ENCODE peak calls at places on chromosomes 3 and 15, in five cellular contexts. Y, Z, H, T and L are unnamed samples.

GRCh38 chr15:90710436-90710835 is 6.7 kb upstream of the BLM start:
- DNase-seq in T (no peak), Y (no peak), Z (no peak), H (peak), L (no peak)

GRCh38 chr3:190644035-190644434 is 130.2 kb downstream of the IL1RAP start:
- DNase-seq in Y (no peak), T (no peak), Z (no peak), H (no peak), L (no peak)

GRCh38 chr3:181687190-181687589 is 24.5 kb upstream of the SOX2 start:
- DNase-seq in T (no peak), Z (no peak), H (no peak), Y (no peak), L (no peak)

GRCh38 chr3:143565943-143566342 is 282.3 kb downstream of the SLC9A9 start:
- DNase-seq in Z (no peak), H (no peak), Y (no peak), T (no peak), L (no peak)

GRCh38 chr3:58326267-58326932 is 6.3 kb upstream of the PXK start:
- DNase-seq in Z (no peak), Y (no peak), H (no peak), T (no peak), L (no peak)

GRCh38 chr3:14691719-14692118 is 16.8 kb downstream of the C3orf20 start:
- DNase-seq in Y (no peak), Z (no peak), H (no peak), T (no peak), L (no peak)

GRCh38 chr3:43373588-43373935 is 87.2 kb downstream of the SNRK start:
- DNase-seq in H (peak), Z (no peak), T (no peak), Y (no peak), L (no peak)

GRCh38 chr3:197520311-197521276 is 35.2 kb downstream of the BDH1 start:
- DNase-seq in Z (peak), T (no peak), Y (no peak), H (peak), L (peak)

GRCh38 chr15:59622289-59622688 is 10.7 kb downstream of the GCNT3 start:
- DNase-seq in T (no peak), H (peak), Y (peak), Z (peak), L (peak)

GRCh38 chr15:69615756-69616155 is 163.1 kb downstream of the RPLP1 start:
- DNase-seq in Y (no peak), H (no peak), T (no peak), Z (no peak), L (no peak)

GRCh38 chr3:140292684-140293083 is 357.7 kb downstream of the CLSTN2 start:
- DNase-seq in H (peak), T (no peak), Y (no peak), Z (no peak), L (no peak)

GRCh38 chr3:169964176-169964575 is 2.4 kb upstream of the SEC62 start:
- DNase-seq in T (no peak), H (no peak), Z (no peak), Y (no peak), L (no peak)

GRCh38 chr3:76138921-76139320 is 353.6 kb upstream of the ZNF717 start:
- DNase-seq in Z (no peak), Y (no peak), H (no peak), T (no peak), L (no peak)

GRCh38 chr15:77857419-77857818 is 220.1 kb downstream of the TBC1D2B start:
- DNase-seq in H (no peak), T (no peak), Y (no peak), Z (no peak), L (no peak)

GRCh38 chr3:16513141-16514020 is at the start of gene RFTN1:
- DNase-seq in Y (peak), Z (no peak), H (peak), T (peak), L (peak)

GRCh38 chr3:159236306-159236705 is 434.5 kb downstream of the MFSD1 start:
- DNase-seq in H (no peak), Y (no peak), T (no peak), Z (no peak), L (no peak)

GRCh38 chr15:89066280-89066679 is 22.0 kb upstream of the ABHD2 start:
- DNase-seq in Z (no peak), H (no peak), Y (no peak), T (no peak), L (no peak)

GRCh38 chr3:45381168-45381852 is 7.1 kb upstream of the LARS2 start:
- DNase-seq in Y (no peak), T (no peak), H (no peak), Z (no peak), L (no peak)

GRCh38 chr3:179438836-179439235 is 12.4 kb downstream of the GNB4 start:
- DNase-seq in Z (no peak), H (no peak), Y (no peak), T (no peak), L (no peak)

GRCh38 chr3:165185707-165186327 is 10.4 kb downstream of the SLITRK3 start:
- DNase-seq in H (peak), T (no peak), Y (peak), Z (no peak), L (no peak)

GRCh38 chr15:78950906-78951840 is 6.3 kb upstream of the CTSH start:
- DNase-seq in H (no peak), Z (peak), Y (no peak), T (no peak), L (peak)

GRCh38 chr3:4904801-4905695 is 74.2 kb upstream of the BHLHE40 start:
- DNase-seq in Y (no peak), Z (no peak), H (no peak), T (no peak), L (no peak)

GRCh38 chr3:172096881-172097420 is 57.6 kb downstream of the FNDC3B start:
- DNase-seq in T (no peak), H (peak), Z (peak), Y (no peak), L (peak)

GRCh38 chr15:71352765-71353164 is 237.5 kb downstream of the THSD4 start:
- DNase-seq in H (no peak), Y (no peak), Z (no peak), T (no peak), L (no peak)

GRCh38 chr15:80550219-80550909 is 144.7 kb upstream of the ABHD17C start:
- DNase-seq in Y (no peak), T (no peak), Z (no peak), H (peak), L (no peak)

GRCh38 chr15:78315686-78316085 is 16.3 kb upstream of the SKIC8 start:
- DNase-seq in Z (no peak), T (no peak), Y (peak), H (no peak), L (peak)

GRCh38 chr15:89016549-89017041 is 71.7 kb upstream of the ABHD2 start:
- DNase-seq in Z (no peak), Y (no peak), H (peak), T (no peak), L (no peak)

GRCh38 chr3:182241777-182242556 is 530.2 kb downstream of the SOX2 start:
- DNase-seq in T (no peak), Y (no peak), H (peak), Z (no peak), L (no peak)

GRCh38 chr3:66107855-66108254 is 69.1 kb upstream of the MAGI1 start:
- DNase-seq in H (peak), Y (no peak), Z (no peak), T (no peak), L (no peak)

GRCh38 chr15:61748529-61748928 is 311.7 kb downstream of the VPS13C start:
- DNase-seq in Y (no peak), Z (no peak), H (peak), T (no peak), L (no peak)

GRCh38 chr3:124126446-124127017 is 134.6 kb upstream of the ROPN1 start:
- DNase-seq in H (no peak), Z (no peak), T (no peak), Y (no peak), L (no peak)

GRCh38 chr15:65914371-65914770 is 45.1 kb downstream of the RAB11A start:
- DNase-seq in Y (no peak), H (no peak), Z (no peak), T (no peak), L (no peak)